ENCODE peak calls at places on chromosomes 6 and 20, in six cellular contexts. F, U, K, O, H and N are unnamed samples.

GRCh38 chr20:54619181-54619580 is 143.8 kb downstream of the DOK5 start:
- DNase-seq in K (no peak), H (no peak), F (no peak), U (no peak), O (no peak), N (no peak)

GRCh38 chr6:91141352-91141751 is 554.5 kb upstream of the MAP3K7 start:
- DNase-seq in U (no peak), K (no peak), H (no peak), O (no peak), F (no peak), N (no peak)

GRCh38 chr20:1119128-1119505 is 715 bp downstream of the PSMF1 start:
- DNase-seq in K (no peak), F (no peak), H (peak), U (no peak), O (no peak), N (no peak)

GRCh38 chr6:12203001-12203400 is 87.2 kb upstream of the EDN1 start:
- DNase-seq in O (no peak), H (no peak), F (no peak), U (no peak), K (no peak), N (no peak)

GRCh38 chr6:47453372-47453936 is 24.1 kb upstream of the CD2AP start:
- DNase-seq in F (no peak), H (no peak), K (no peak), O (no peak), U (no peak), N (no peak)

GRCh38 chr6:24925661-24926060 is 10.1 kb downstream of the RIPOR2 start:
- DNase-seq in F (no peak), H (no peak), U (no peak), K (no peak), O (no peak), N (no peak)

GRCh38 chr6:128259735-128260685 is 260.4 kb downstream of the PTPRK start:
- DNase-seq in U (no peak), K (no peak), F (no peak), H (no peak), O (no peak), N (no peak)

GRCh38 chr20:10708342-10709185 is 34.8 kb upstream of the JAG1 start:
- DNase-seq in K (no peak), U (no peak), H (no peak), F (no peak), O (no peak), N (no peak)

GRCh38 chr20:43983904-43984361 is 69.3 kb downstream of the TOX2 start:
- DNase-seq in O (no peak), H (no peak), U (no peak), K (peak), F (no peak), N (no peak)

GRCh38 chr6:37516920-37517405 is 17.3 kb upstream of the CCDC167 start:
- DNase-seq in O (peak), K (peak), U (no peak), F (no peak), H (no peak), N (no peak)

GRCh38 chr20:40781340-40781916 is 92.4 kb upstream of the MAFB start:
- DNase-seq in K (no peak), O (no peak), F (no peak), H (no peak), U (no peak), N (no peak)

GRCh38 chr20:13800728-13801134 is 15.9 kb downstream of the NDUFAF5 start:
- DNase-seq in U (peak), F (no peak), O (no peak), K (no peak), H (no peak), N (peak)

GRCh38 chr6:12601881-12602280 is 114.7 kb upstream of the PHACTR1 start:
- DNase-seq in F (no peak), O (no peak), H (peak), U (no peak), K (no peak), N (no peak)

GRCh38 chr6:35731736-35732532 is 4.9 kb upstream of the ARMC12 start:
- DNase-seq in K (peak), O (peak), H (peak), F (peak), U (peak), N (peak)

GRCh38 chr6:168001037-168001348 is 3.5 kb downstream of the KIF25 start:
- DNase-seq in U (no peak), H (no peak), F (no peak), O (no peak), K (no peak), N (no peak)

GRCh38 chr6:2854394-2854982 is 12.8 kb upstream of the SERPINB1 start:
- DNase-seq in U (no peak), K (no peak), F (no peak), O (no peak), H (no peak), N (no peak)
- TF ChIP-seq CTCF in U (no peak), K (no peak), F (peak), O (no peak), H (peak), N (no peak)

DNA sequence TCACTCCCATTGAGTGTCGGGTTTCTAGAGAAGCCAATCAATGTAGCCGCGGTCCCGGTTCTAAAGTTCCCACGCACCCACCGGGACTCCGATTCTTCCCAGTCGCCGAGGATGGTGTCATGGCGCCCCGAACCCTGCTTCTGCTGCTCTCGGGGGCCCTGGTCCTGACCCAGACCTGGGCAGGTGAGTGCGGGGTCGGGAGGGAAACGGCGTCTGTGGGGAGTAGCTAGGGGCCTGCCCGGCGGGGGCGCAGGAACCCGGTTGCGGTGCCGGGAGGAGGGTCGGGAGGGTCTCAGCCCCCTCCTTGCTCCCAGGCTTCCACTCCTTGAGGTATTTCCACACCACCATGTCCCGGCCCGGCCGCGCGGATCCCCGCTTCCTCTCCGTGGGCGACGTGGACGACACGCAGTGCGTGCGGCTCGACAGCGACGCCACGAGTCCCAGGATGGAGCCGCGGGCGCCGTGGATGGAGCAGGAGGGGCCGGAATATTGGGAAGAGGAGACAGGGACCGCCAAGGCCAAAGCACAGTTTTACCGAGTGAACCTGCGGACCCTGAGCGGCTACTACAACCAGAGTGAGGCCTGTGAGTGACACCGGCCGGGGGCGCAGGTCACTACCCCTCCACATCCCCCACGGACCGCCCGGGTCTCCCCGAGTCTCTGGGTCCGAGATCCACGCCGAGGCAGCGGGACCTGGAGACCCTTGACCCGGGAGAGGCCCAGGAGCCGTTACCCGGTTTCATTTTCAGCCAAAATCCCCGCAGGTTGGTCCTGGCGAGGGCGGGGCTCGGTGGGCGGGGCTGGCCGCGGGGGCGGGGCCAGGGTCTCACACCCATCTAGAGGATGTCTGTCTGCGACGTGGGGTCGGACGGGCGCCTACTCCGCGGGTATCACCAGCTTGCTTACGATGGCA is 35.2 kb upstream of the HLA-G start:
- DNase-seq in O (no peak), F (peak), H (no peak), U (peak), K (peak), N (no peak)
- TF ChIP-seq CTCF in O (no peak), F (no peak), H (no peak), U (peak), K (no peak), N (no peak)

GRCh38 chr6:68652117-68652536 is 17.0 kb downstream of the ADGRB3 start:
- DNase-seq in O (no peak), H (no peak), K (no peak), U (no peak), F (no peak), N (no peak)
- TF ChIP-seq CTCF in O (peak), H (no peak), K (no peak), U (no peak), F (no peak), N (no peak)

GRCh38 chr6:166435574-166435973 is 52.8 kb upstream of the MPC1 start:
- DNase-seq in O (no peak), U (no peak), F (peak), H (no peak), K (peak), N (no peak)
- TF ChIP-seq CTCF in O (no peak), U (no peak), F (peak), H (peak), K (no peak), N (no peak)

DNA sequence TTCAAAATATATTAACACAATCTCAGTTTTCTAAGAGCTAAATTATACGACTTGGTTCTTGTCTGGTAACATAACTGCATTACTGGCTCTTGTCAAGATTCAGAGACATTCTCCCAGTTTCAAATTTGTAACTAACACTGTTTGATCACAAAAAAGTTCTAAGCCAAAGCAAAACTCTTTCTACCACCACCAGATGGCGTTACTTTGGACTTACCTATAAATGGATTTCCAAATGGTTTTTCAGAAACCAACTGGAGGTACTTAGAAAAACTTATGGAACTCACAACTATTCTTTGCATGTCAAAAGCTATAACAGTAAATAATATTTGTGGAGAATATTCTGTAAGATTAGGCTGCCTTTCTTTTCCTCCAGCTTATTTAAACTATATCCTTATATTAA is 34.2 kb upstream of the GFRAL start:
- DNase-seq in K (no peak), U (no peak), F (no peak), O (no peak), H (peak), N (no peak)
- TF ChIP-seq CTCF in K (no peak), U (no peak), F (no peak), O (peak), H (peak), N (no peak)